ENCODE peak calls at places on chromosomes 16 and 17, in six cellular contexts. H is mesenchymal stem cell, V is mesendoderm, X is IMR-90, B is H9, W is H1. N is an unnamed sample.

GRCh38 chr17:2435181-2435741 is 34.4 kb upstream of the MNT start:
- DNase-seq in H (no peak), V (peak; percentile 89), W (no peak), X (peak; percentile 31), B (peak; percentile 73), N (peak; percentile 64)

GRCh38 chr16:4212207-4212933 is 29.5 kb downstream of the SRL start:
- DNase-seq in X (no peak), V (no peak), W (no peak), H (peak; percentile 9), B (no peak), N (no peak)

GRCh38 chr17:70033165-70033564 is 41.9 kb upstream of the KCNJ16 start:
- DNase-seq in H (no peak), V (no peak), X (no peak), B (no peak), W (no peak), N (no peak)

GRCh38 chr17:77427471-77427991 is 286.8 kb downstream of the SEC14L1 start:
- DNase-seq in W (no peak), X (peak; percentile 89), V (no peak), H (peak; percentile 90), B (no peak), N (no peak)

GRCh38 chr17:1712271-1712670 is 2.1 kb upstream of the TLCD2 start:
- DNase-seq in B (no peak), V (no peak), W (no peak), H (no peak), X (no peak), N (no peak)

GRCh38 chr16:55489119-55489955 is 10.3 kb downstream of the MMP2 start:
- DNase-seq in X (no peak), V (no peak), H (no peak), W (no peak), B (no peak), N (no peak)

GRCh38 chr16:78154729-78155461 is 55.4 kb downstream of the WWOX start:
- DNase-seq in B (no peak), W (no peak), H (no peak), V (no peak), X (no peak), N (no peak)

GRCh38 chr16:15521758-15522509 is 87.5 kb downstream of the BMERB1 start:
- DNase-seq in H (peak; percentile 43), V (peak; percentile 23), W (no peak), B (no peak), X (no peak), N (no peak)

GRCh38 chr16:27345201-27345600 is 31.4 kb downstream of the IL4R start:
- DNase-seq in X (no peak), H (no peak), B (no peak), V (no peak), W (no peak), N (no peak)

GRCh38 chr17:29590979-29591736 is 1.7 kb upstream of the GIT1 start:
- DNase-seq in B (peak; percentile 78), H (peak; percentile 63), V (peak; percentile 92), W (no peak), X (peak; percentile 45), N (no peak)

GRCh38 chr16:569445-570254 is at the start of gene PIGQ:
- DNase-seq in V (peak; percentile 84), W (no peak), H (peak; percentile 79), X (peak; percentile 35), B (peak; percentile 83), N (peak; percentile 74)

DNA sequence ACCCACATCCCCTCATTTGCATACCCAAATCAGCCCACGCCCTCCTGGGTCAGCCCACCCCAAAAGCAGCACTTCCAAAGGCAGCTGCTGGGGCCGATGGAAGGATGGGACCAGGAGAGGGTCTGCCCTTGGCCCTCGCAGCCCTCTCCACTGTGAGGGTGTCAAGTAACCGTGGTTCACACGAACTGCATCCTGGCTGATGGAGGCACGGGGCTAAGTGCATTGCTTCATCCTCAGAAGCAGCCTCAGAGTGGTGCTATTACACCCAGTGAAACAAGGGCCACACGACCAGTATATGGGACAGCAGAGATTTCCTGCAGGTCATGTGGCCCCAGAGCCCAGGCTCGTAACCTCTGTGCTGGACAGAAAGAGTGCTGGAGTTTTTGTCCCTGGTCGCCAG is 13.2 kb upstream of the ATP2A3 start:
- DNase-seq in V (no peak), H (no peak), W (no peak), X (no peak), B (peak; percentile 47), N (no peak)
- H2BK15ac ChIP-seq in V (no peak overlapping the region), H (no peak overlapping the region), W (no peak overlapping the region), X (no peak overlapping the region), B (no peak overlapping the region), N (peak overlapping the region; percentile 35)

DNA sequence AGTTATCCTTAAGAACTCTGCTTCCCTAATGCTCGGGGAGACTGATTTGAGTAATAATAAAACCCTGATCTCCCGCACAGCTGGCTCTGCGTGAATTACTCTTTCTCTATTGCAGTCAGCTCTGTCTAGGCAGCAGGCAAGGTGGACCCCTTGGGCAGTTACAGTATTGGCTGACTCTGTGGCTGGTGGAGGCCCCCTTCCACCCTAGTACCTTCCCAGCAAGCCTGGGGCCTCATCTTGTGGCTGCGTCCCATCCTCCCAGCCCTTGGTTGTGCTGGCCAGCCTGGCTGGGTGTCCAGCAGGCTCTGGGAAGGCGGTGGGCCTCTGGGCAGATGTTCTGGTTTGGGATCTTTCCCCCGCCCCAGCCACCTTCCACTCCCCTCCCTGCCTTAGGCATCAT is 44.5 kb downstream of the CFAP20 start:
- DNase-seq in H (no peak), W (no peak), V (no peak), B (no peak), X (no peak), N (no peak)
- H2BK15ac ChIP-seq in H (no peak overlapping the region), W (no peak overlapping the region), V (no peak overlapping the region), B (no peak overlapping the region), X (no peak overlapping the region), N (peak overlapping the region; percentile 33)

GRCh38 chr16:85255777-85256176 is 143.5 kb upstream of the CIBAR2 start:
- DNase-seq in B (no peak), V (no peak), W (no peak), H (no peak), X (no peak), N (no peak)
- H2BK15ac ChIP-seq in B (no peak overlapping the region), V (no peak overlapping the region), W (no peak overlapping the region), H (no peak overlapping the region), X (no peak overlapping the region), N (no peak overlapping the region)

GRCh38 chr17:43193251-43193650 is 18.4 kb upstream of the TMEM106A start:
- DNase-seq in W (no peak), H (no peak), V (no peak), X (no peak), B (no peak), N (no peak)
- H2BK15ac ChIP-seq in W (no peak overlapping the region), H (no peak overlapping the region), V (no peak overlapping the region), X (no peak overlapping the region), B (no peak overlapping the region), N (no peak overlapping the region)

GRCh38 chr17:68963958-68964357 is 8.8 kb upstream of the ABCA8 start:
- DNase-seq in B (no peak), W (no peak), H (no peak), V (no peak), X (peak; percentile 10), N (no peak)
- H2BK15ac ChIP-seq in B (no peak overlapping the region), W (no peak overlapping the region), H (no peak overlapping the region), V (no peak overlapping the region), X (no peak overlapping the region), N (no peak overlapping the region)

GRCh38 chr16:82079892-82080291 is 44.8 kb downstream of the HSD17B2 start:
- DNase-seq in W (no peak), V (no peak), H (no peak), X (no peak), B (no peak), N (no peak)
- H2BK15ac ChIP-seq in W (no peak overlapping the region), V (no peak overlapping the region), H (no peak overlapping the region), X (no peak overlapping the region), B (no peak overlapping the region), N (no peak overlapping the region)

GRCh38 chr17:45677770-45678169 is 106.3 kb upstream of the CRHR1 start:
- DNase-seq in H (no peak), B (no peak), X (peak; percentile 14), W (no peak), V (no peak), N (no peak)
- H2BK15ac ChIP-seq in H (no peak overlapping the region), B (no peak overlapping the region), X (no peak overlapping the region), W (no peak overlapping the region), V (no peak overlapping the region), N (no peak overlapping the region)

DNA sequence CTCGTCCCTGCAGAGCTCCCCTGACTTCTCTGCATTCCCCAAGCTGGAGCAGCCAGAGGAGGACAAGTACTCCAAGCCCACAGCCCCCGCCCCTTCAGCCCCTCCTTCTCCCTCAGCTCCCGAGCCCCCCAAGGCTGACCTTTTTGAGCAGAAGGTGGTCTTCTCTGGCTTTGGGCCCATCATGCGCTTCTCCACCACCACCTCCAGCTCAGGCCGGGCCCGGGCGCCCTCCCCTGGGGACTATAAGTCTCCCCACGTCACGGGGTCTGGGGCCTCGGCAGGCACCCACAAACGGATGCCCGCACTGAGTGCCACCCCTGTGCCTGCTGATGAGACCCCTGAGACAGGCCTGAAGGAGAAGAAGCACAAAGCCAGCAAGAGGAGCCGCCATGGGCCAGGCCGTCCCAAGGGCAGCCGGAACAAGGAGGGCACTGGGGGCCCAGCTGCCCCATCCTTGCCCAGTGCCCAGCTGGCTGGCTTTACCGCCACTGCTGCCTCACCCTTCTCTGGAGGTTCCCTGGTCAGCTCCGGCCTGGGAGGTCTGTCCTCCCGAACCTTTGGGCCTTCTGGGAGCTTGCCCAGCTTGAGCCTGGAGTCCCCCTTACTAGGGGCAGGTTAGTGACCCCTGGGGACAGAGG is 11.4 kb downstream of the MLLT6 start:
- DNase-seq in X (no peak), B (no peak), H (no peak), V (no peak), W (no peak), N (no peak)
- H2BK15ac ChIP-seq in X (no peak overlapping the region), B (no peak overlapping the region), H (no peak overlapping the region), V (no peak overlapping the region), W (peak overlapping the region; percentile 81), N (no peak overlapping the region)